ENCODE peak calls at places on chromosomes 11 and 22, in four cellular contexts. M is K562, I is HepG2, O is GM12878. V is an unnamed sample.
A peak's percentile ranks its signal among the peaks of the same experiment; 100 is the strongest.

GRCh38 chr11:66002648-66003225 is 434 bp downstream of the BANF1 start:
- DNase-seq in M (peak; percentile 93), I (peak; percentile 45), O (no peak), V (no peak)

GRCh38 chr11:93039841-93040240 is 70.4 kb downstream of the MTNR1B start:
- DNase-seq in M (no peak), I (no peak), O (no peak), V (no peak)

GRCh38 chr11:107043242-107043991 is 25.1 kb upstream of the GUCY1A2 start:
- DNase-seq in M (no peak), I (no peak), O (peak; percentile 71), V (no peak)

GRCh38 chr11:119460582-119460981 is 37.6 kb upstream of the THY1 start:
- DNase-seq in M (no peak), I (no peak), O (no peak), V (no peak)

GRCh38 chr11:65967329-65967934 is 5.9 kb downstream of the SART1 start:
- DNase-seq in M (no peak), I (no peak), O (no peak), V (no peak)

GRCh38 chr11:38990139-38990538 is 2392.1 kb upstream of the RAG2 start:
- DNase-seq in M (no peak), I (no peak), O (no peak), V (no peak)

GRCh38 chr22:36289406-36289870 is 36.5 kb downstream of the APOL1 start:
- DNase-seq in M (no peak), I (no peak), O (no peak), V (no peak)

GRCh38 chr22:43485717-43486116 is 73.9 kb downstream of the MPPED1 start:
- DNase-seq in M (no peak), I (no peak), O (no peak), V (no peak)

GRCh38 chr11:17506314-17506713 is 29.7 kb upstream of the ABCC8 start:
- DNase-seq in M (no peak), I (no peak), O (no peak), V (no peak)

GRCh38 chr22:38949889-38950405 is 7.5 kb upstream of the APOBEC3A start:
- DNase-seq in M (no peak), I (no peak), O (no peak), V (no peak)

GRCh38 chr11:71342116-71342515 is 89.7 kb upstream of the SHANK2 start:
- DNase-seq in M (no peak), I (no peak), O (no peak), V (no peak)

GRCh38 chr11:34180045-34180813 is 74.8 kb downstream of the NAT10 start:
- DNase-seq in M (no peak), I (no peak), O (peak; percentile 30), V (no peak)

GRCh38 chr11:100632970-100633452 is 54.1 kb upstream of the ARHGAP42 start:
- DNase-seq in M (no peak), I (peak; percentile 10), O (no peak), V (no peak)

GRCh38 chr11:134050541-134051383 is 18.1 kb upstream of the JAM3 start:
- DNase-seq in M (peak; percentile 91), I (peak; percentile 32), O (no peak), V (peak; percentile 85)

GRCh38 chr11:67439321-67440228 is 2.1 kb upstream of the PTPRCAP start:
- DNase-seq in M (no peak), I (peak; percentile 19), O (no peak), V (no peak)

GRCh38 chr11:131910491-131911387 is 540.3 kb downstream of the NTM start:
- DNase-seq in M (no peak), I (no peak), O (no peak), V (no peak)

GRCh38 chr11:9664276-9665171 is 647 bp downstream of the SWAP70 start:
- DNase-seq in M (no peak), I (peak; percentile 29), O (no peak), V (no peak)

GRCh38 chr11:20512869-20513268 is 86.5 kb upstream of the SLC6A5 start:
- DNase-seq in M (no peak), I (no peak), O (no peak), V (no peak)

GRCh38 chr11:2207773-2208621 is 36.4 kb upstream of the TH start:
- DNase-seq in M (no peak), I (no peak), O (no peak), V (peak; percentile 33)

GRCh38 chr22:31488346-31488883 is 1.2 kb downstream of the EIF4ENIF1 start:
- DNase-seq in M (no peak), I (no peak), O (no peak), V (no peak)

GRCh38 chr11:60872124-60872951 is 5.0 kb downstream of the ZP1 start:
- DNase-seq in M (no peak), I (no peak), O (no peak), V (no peak)

GRCh38 chr11:12526789-12527188 is 147.4 kb upstream of the TEAD1 start:
- DNase-seq in M (no peak), I (no peak), O (no peak), V (no peak)
- TF ChIP-seq BRCA1 in M (no peak), I (no peak), O (no peak), V (no peak)

GRCh38 chr22:47146391-47146790 is 383.9 kb downstream of the TBC1D22A start:
- DNase-seq in M (no peak), I (no peak), O (no peak), V (no peak)
- TF ChIP-seq BRCA1 in M (no peak), I (no peak), O (no peak), V (no peak)

DNA sequence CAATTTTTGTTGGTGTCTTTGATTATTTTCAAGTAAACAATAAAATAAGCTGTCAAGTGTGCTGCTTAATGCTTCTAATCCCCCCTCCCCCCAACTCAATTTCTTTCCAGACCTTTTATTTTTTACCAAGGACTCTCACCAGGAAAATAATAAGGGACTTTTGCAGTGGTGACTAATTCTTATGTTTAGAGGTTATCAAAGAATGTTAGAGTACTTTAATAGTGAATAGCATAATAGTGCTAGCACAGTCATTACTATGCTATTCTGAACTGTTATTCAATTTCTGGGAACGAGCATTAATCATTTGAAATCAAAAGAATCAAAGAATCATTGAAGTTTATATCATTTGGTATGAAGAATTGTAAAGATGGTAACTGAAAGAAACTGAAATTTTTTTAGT is 251.4 kb downstream of the DDX10 start:
- DNase-seq in M (no peak), I (no peak), O (no peak), V (no peak)
- TF ChIP-seq BRCA1 in M (no peak), I (no peak), O (no peak), V (no peak)

GRCh38 chr11:128613300-128613995 is 26.1 kb upstream of the ETS1 start:
- DNase-seq in M (no peak), I (no peak), O (no peak), V (no peak)

GRCh38 chr11:128608732-128609131 is 21.4 kb upstream of the ETS1 start:
- DNase-seq in M (no peak), I (no peak), O (no peak), V (no peak)

GRCh38 chr11:128615076-128615475 is 27.7 kb upstream of the ETS1 start:
- DNase-seq in M (no peak), I (no peak), O (no peak), V (no peak)

GRCh38 chr11:128607819-128608218 is 20.5 kb upstream of the ETS1 start:
- DNase-seq in M (no peak), I (no peak), O (no peak), V (no peak)

GRCh38 chr11:128610765-128611617 is 23.6 kb upstream of the ETS1 start:
- DNase-seq in M (no peak), I (no peak), O (peak; percentile 93), V (no peak)
- TF ChIP-seq BRCA1 in M (no peak), I (no peak), O (no peak), V (no peak)